ENCODE peak calls at places on chromosomes 3 and 15, in seven cellular contexts. One of them, this sample, is unnamed.

GRCh38 chr3:150140614-150141321 is 170.1 kb upstream of the PFN2 start:
- DNase-seq in dorsolateral prefrontal cortex: no peak
- DNase-seq in colonic mucosa: no peak
- DNase-seq in A549: no peak
- DNase-seq in HL-60: no peak
- DNase-seq in Peyer's patch: no peak
- DNase-seq in gastrocnemius medialis: no peak
- DNase-seq in this sample: no peak

GRCh38 chr15:70140543-70141375 is 43.0 kb upstream of the TLE3 start:
- DNase-seq in dorsolateral prefrontal cortex: no peak
- DNase-seq in colonic mucosa: no peak
- DNase-seq in A549: no peak
- DNase-seq in HL-60: peak
- DNase-seq in Peyer's patch: no peak
- DNase-seq in gastrocnemius medialis: no peak
- DNase-seq in this sample: no peak

GRCh38 chr3:126677862-126678549 is 23.1 kb upstream of the TXNRD3 start:
- DNase-seq in dorsolateral prefrontal cortex: no peak
- DNase-seq in colonic mucosa: no peak
- DNase-seq in A549: no peak
- DNase-seq in HL-60: no peak
- DNase-seq in Peyer's patch: no peak
- DNase-seq in gastrocnemius medialis: no peak
- DNase-seq in this sample: no peak

GRCh38 chr15:69524850-69525249 is 72.2 kb downstream of the RPLP1 start:
- DNase-seq in dorsolateral prefrontal cortex: no peak
- DNase-seq in colonic mucosa: peak
- DNase-seq in A549: no peak
- DNase-seq in HL-60: no peak
- DNase-seq in Peyer's patch: no peak
- DNase-seq in gastrocnemius medialis: no peak
- DNase-seq in this sample: no peak

GRCh38 chr3:51719413-51720025 is 12.7 kb downstream of the GRM2 start:
- DNase-seq in dorsolateral prefrontal cortex: no peak
- DNase-seq in colonic mucosa: no peak
- DNase-seq in A549: no peak
- DNase-seq in HL-60: no peak
- DNase-seq in Peyer's patch: peak
- DNase-seq in gastrocnemius medialis: no peak
- DNase-seq in this sample: no peak

GRCh38 chr15:37109952-37110630 is 9.7 kb upstream of the MEIS2 start:
- DNase-seq in dorsolateral prefrontal cortex: no peak
- DNase-seq in colonic mucosa: no peak
- DNase-seq in A549: no peak
- DNase-seq in HL-60: no peak
- DNase-seq in Peyer's patch: peak
- DNase-seq in gastrocnemius medialis: no peak
- DNase-seq in this sample: no peak

GRCh38 chr3:112519424-112520001 is 20.2 kb upstream of the BTLA start:
- DNase-seq in dorsolateral prefrontal cortex: peak
- DNase-seq in colonic mucosa: peak
- DNase-seq in A549: peak
- DNase-seq in HL-60: peak
- DNase-seq in Peyer's patch: no peak
- DNase-seq in gastrocnemius medialis: no peak
- DNase-seq in this sample: peak

GRCh38 chr3:10008588-10009344 is 17.5 kb upstream of the FANCD2 start:
- DNase-seq in dorsolateral prefrontal cortex: peak
- DNase-seq in colonic mucosa: peak
- DNase-seq in A549: peak
- DNase-seq in HL-60: no peak
- DNase-seq in Peyer's patch: peak
- DNase-seq in gastrocnemius medialis: peak
- DNase-seq in this sample: no peak

GRCh38 chr15:63288342-63288741 is 10.9 kb downstream of the APH1B start:
- DNase-seq in dorsolateral prefrontal cortex: no peak
- DNase-seq in colonic mucosa: no peak
- DNase-seq in A549: no peak
- DNase-seq in HL-60: no peak
- DNase-seq in Peyer's patch: no peak
- DNase-seq in gastrocnemius medialis: no peak
- DNase-seq in this sample: no peak

GRCh38 chr3:5195605-5196004 is 8.1 kb downstream of the EDEM1 start:
- DNase-seq in dorsolateral prefrontal cortex: no peak
- DNase-seq in colonic mucosa: no peak
- DNase-seq in A549: no peak
- DNase-seq in HL-60: peak
- DNase-seq in Peyer's patch: no peak
- DNase-seq in gastrocnemius medialis: peak
- DNase-seq in this sample: no peak

GRCh38 chr15:53880353-53880752 is 97.9 kb upstream of the UNC13C start:
- DNase-seq in dorsolateral prefrontal cortex: no peak
- DNase-seq in colonic mucosa: no peak
- DNase-seq in A549: no peak
- DNase-seq in HL-60: no peak
- DNase-seq in Peyer's patch: no peak
- DNase-seq in gastrocnemius medialis: no peak
- DNase-seq in this sample: no peak

GRCh38 chr3:114983248-114983647 is 163.8 kb downstream of the ZBTB20 start:
- DNase-seq in dorsolateral prefrontal cortex: no peak
- DNase-seq in colonic mucosa: no peak
- DNase-seq in A549: no peak
- DNase-seq in HL-60: no peak
- DNase-seq in Peyer's patch: no peak
- DNase-seq in gastrocnemius medialis: no peak
- DNase-seq in this sample: no peak

GRCh38 chr15:31377030-31377429 is 50.4 kb downstream of the KLF13 start:
- DNase-seq in dorsolateral prefrontal cortex: no peak
- DNase-seq in colonic mucosa: peak
- DNase-seq in A549: no peak
- DNase-seq in HL-60: no peak
- DNase-seq in Peyer's patch: peak
- DNase-seq in gastrocnemius medialis: no peak
- DNase-seq in this sample: no peak

GRCh38 chr3:33490641-33491241 is 50.5 kb upstream of the UBP1 start:
- DNase-seq in dorsolateral prefrontal cortex: no peak
- DNase-seq in colonic mucosa: no peak
- DNase-seq in A549: no peak
- DNase-seq in HL-60: no peak
- DNase-seq in Peyer's patch: no peak
- DNase-seq in gastrocnemius medialis: no peak
- DNase-seq in this sample: no peak

DNA sequence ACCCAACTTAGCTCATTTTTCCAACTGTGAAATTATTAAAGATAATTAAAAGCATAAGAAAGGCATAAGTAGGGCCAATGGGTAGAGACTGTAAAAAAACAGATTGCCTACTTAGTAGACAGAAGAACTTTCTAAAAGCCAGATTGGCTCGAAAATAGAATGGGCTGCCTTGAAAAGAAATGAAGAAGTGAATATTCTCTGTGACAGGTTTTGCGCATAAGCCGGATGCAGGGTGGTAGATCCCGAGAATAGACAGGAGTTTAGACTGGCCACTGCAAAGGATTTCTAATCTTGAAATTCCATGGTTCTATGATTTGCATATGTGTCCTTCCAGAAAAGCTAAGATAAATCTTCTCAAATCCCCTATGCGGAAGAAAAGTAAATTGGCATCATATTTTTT is 173.3 kb upstream of the ICE2 start:
- DNase-seq in dorsolateral prefrontal cortex: no peak
- DNase-seq in colonic mucosa: no peak
- DNase-seq in A549: no peak
- DNase-seq in HL-60: no peak
- DNase-seq in Peyer's patch: no peak
- DNase-seq in gastrocnemius medialis: no peak
- DNase-seq in this sample: no peak
- H3K4me3 ChIP-seq in dorsolateral prefrontal cortex: no peak
- H3K4me3 ChIP-seq in colonic mucosa: no peak
- H3K4me3 ChIP-seq in A549: no peak
- H3K4me3 ChIP-seq in HL-60: no peak
- H3K4me3 ChIP-seq in Peyer's patch: no peak
- H3K4me3 ChIP-seq in gastrocnemius medialis: no peak
- H3K4me3 ChIP-seq in this sample: no peak

DNA sequence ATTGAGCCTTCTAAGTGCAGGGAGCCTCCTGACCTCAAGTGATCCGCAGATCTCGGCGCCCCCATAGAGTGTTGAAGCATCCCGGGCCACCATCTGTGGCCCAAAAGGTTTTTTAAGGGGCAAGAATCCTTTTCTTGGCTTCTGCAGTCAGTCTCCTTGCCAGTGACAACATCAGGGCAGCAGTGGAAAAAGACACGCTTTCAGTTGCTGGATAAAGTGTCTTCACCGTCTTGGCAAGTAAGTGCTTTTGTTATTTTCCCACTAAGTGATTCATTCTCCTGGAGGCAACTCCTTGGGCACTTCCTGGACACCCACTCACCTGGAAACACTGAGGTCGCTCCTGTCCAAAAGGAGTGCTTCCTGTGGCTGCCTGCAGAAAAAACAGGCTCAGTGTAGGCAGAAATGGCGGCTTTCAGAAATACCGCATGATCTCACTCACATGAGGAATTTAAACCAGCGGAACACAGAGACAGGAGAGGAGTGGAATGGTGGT is 71.7 kb upstream of the ABHD2 start:
- DNase-seq in dorsolateral prefrontal cortex: no peak
- DNase-seq in colonic mucosa: no peak
- DNase-seq in A549: no peak
- DNase-seq in HL-60: no peak
- DNase-seq in Peyer's patch: no peak
- DNase-seq in gastrocnemius medialis: peak
- DNase-seq in this sample: peak
- H3K4me3 ChIP-seq in dorsolateral prefrontal cortex: no peak
- H3K4me3 ChIP-seq in colonic mucosa: no peak
- H3K4me3 ChIP-seq in A549: no peak
- H3K4me3 ChIP-seq in HL-60: no peak
- H3K4me3 ChIP-seq in Peyer's patch: no peak
- H3K4me3 ChIP-seq in gastrocnemius medialis: no peak
- H3K4me3 ChIP-seq in this sample: no peak

DNA sequence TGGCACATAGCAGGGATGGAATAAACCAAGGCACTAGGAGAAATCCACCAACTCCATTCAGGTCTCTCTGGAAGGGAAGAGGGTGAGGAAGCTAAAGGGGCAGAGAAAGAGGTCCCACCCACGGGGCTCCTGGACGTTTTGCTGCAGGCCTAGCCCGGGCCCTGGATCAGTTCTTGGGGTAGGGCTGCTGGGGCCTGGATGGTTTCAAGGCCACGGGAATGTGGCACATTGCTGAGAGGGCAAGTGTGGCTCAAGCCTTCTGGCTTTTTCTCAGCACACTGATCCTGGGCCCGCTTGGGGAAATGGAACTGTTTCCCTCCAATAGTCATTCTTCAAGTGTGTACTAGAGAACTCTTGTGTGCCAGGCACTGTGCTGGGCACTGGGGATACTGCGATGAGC is 24.0 kb downstream of the EPHB3 start:
- DNase-seq in dorsolateral prefrontal cortex: no peak
- DNase-seq in colonic mucosa: no peak
- DNase-seq in A549: no peak
- DNase-seq in HL-60: no peak
- DNase-seq in Peyer's patch: no peak
- DNase-seq in gastrocnemius medialis: no peak
- DNase-seq in this sample: no peak
- H3K4me3 ChIP-seq in dorsolateral prefrontal cortex: no peak
- H3K4me3 ChIP-seq in colonic mucosa: no peak
- H3K4me3 ChIP-seq in A549: no peak
- H3K4me3 ChIP-seq in HL-60: no peak
- H3K4me3 ChIP-seq in Peyer's patch: no peak
- H3K4me3 ChIP-seq in gastrocnemius medialis: no peak
- H3K4me3 ChIP-seq in this sample: no peak

GRCh38 chr15:99124641-99125040 is 19.8 kb downstream of the SYNM start:
- DNase-seq in dorsolateral prefrontal cortex: no peak
- DNase-seq in colonic mucosa: no peak
- DNase-seq in A549: no peak
- DNase-seq in HL-60: no peak
- DNase-seq in Peyer's patch: no peak
- DNase-seq in gastrocnemius medialis: no peak
- DNase-seq in this sample: no peak
- H3K4me3 ChIP-seq in dorsolateral prefrontal cortex: no peak
- H3K4me3 ChIP-seq in colonic mucosa: no peak
- H3K4me3 ChIP-seq in A549: no peak
- H3K4me3 ChIP-seq in HL-60: no peak
- H3K4me3 ChIP-seq in Peyer's patch: no peak
- H3K4me3 ChIP-seq in gastrocnemius medialis: peak
- H3K4me3 ChIP-seq in this sample: no peak

DNA sequence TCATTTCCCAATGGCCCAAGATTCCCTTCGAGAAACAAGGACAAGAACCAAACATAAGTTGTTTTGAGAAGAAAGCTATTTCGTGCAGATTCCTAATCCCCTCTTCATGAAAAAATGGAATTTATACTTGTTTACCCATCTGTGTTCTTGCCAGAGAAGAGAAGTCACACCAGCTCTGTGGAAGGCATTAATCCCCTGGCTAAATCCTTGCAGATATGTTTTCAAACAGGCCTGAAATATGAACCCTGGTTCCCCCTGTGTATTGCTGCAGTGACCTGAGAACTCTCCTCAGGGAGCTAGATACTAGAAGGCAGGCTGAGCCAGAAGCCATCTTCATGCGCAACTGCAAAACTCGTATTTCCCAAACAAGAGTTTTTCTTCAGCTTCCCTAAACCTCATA is 337.7 kb downstream of the NEK10 start:
- DNase-seq in dorsolateral prefrontal cortex: no peak
- DNase-seq in colonic mucosa: no peak
- DNase-seq in A549: no peak
- DNase-seq in HL-60: no peak
- DNase-seq in Peyer's patch: no peak
- DNase-seq in gastrocnemius medialis: no peak
- DNase-seq in this sample: no peak
- H3K4me3 ChIP-seq in dorsolateral prefrontal cortex: no peak
- H3K4me3 ChIP-seq in colonic mucosa: no peak
- H3K4me3 ChIP-seq in A549: no peak
- H3K4me3 ChIP-seq in HL-60: no peak
- H3K4me3 ChIP-seq in Peyer's patch: no peak
- H3K4me3 ChIP-seq in gastrocnemius medialis: no peak
- H3K4me3 ChIP-seq in this sample: no peak

DNA sequence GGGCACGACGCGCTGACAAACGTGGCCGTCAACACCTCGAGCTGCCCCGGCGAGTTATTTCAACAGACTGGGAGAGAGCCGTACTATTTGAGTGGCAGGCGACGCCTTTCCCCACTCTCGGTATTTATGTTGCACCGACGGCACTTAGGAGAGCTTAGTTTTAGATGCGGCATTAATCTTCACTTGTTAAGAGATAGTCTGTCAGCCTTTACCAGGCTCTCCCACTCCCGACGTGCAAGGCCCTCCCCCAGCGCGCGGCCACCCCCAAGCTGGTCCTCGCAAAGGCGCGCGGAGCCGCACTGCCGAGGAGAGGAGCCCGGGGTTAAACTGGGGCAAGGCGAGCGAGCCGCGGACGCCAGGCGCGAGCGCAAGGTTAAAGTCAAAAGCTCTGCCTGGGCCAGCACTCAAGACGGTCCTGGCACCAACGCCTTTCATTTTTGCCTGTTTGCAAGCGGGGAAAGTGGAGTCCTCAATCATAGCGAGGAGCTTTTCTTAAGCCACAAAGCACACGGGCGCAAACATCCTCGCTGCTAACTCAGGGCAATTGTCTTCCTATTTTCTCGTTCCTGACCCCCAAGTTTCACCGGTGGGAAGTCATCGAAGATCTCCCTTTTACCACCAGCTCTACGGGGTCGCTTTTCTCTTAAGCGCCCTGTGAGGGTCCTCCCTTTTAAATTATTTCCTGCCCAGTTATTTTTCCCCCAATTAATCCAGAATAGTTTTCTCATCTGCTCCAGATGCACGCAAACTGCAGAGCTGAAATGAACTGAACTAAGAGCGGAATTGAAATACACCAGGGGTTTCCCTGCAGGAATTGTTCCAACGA is 86.6 kb downstream of the NR2F2 start:
- DNase-seq in dorsolateral prefrontal cortex: no peak
- DNase-seq in colonic mucosa: no peak
- DNase-seq in A549: no peak
- DNase-seq in HL-60: peak
- DNase-seq in Peyer's patch: no peak
- DNase-seq in gastrocnemius medialis: no peak
- DNase-seq in this sample: no peak
- H3K4me3 ChIP-seq in dorsolateral prefrontal cortex: no peak
- H3K4me3 ChIP-seq in colonic mucosa: no peak
- H3K4me3 ChIP-seq in A549: peak
- H3K4me3 ChIP-seq in HL-60: peak
- H3K4me3 ChIP-seq in Peyer's patch: peak
- H3K4me3 ChIP-seq in gastrocnemius medialis: peak
- H3K4me3 ChIP-seq in this sample: peak